ENCODE peak calls at places on chromosomes 16 and 17, in seven cellular contexts. C is PC-3; A is left lung; K is hepatocyte; M is CD4-positive, CD25-positive, alpha-beta regulatory T cell; Q is upper lobe of left lung; E is left ventricle myocardium inferior. B is an unnamed sample.

GRCh38 chr17:68353121-68353521 is 61.8 kb downstream of the ARSG start:
- DNase-seq in C (peak; percentile 29), A (no peak), K (no peak), M (no peak), Q (no peak), E (no peak), B (no peak)

GRCh38 chr16:77132051-77132618 is 58.9 kb upstream of the MON1B start:
- DNase-seq in C (no peak), A (no peak), K (no peak), M (no peak), Q (no peak), E (no peak), B (no peak)

GRCh38 chr17:4230142-4230541 is 33.6 kb downstream of the ANKFY1 start:
- DNase-seq in C (peak; percentile 75), A (no peak), K (peak; percentile 86), M (no peak), Q (peak; percentile 48), E (no peak), B (no peak)

GRCh38 chr16:81035975-81036750 is 521 bp downstream of the ATMIN start:
- DNase-seq in C (peak; percentile 3), A (peak; percentile 41), K (peak; percentile 67), M (peak; percentile 43), Q (peak; percentile 28), E (peak; percentile 20), B (peak; percentile 39)

GRCh38 chr16:4016648-4017047 is 99.6 kb downstream of the ADCY9 start:
- DNase-seq in C (no peak), A (no peak), K (no peak), M (no peak), Q (no peak), E (no peak), B (no peak)

GRCh38 chr17:7841309-7841621 is 7.2 kb downstream of the KDM6B start:
- DNase-seq in C (no peak), A (no peak), K (no peak), M (peak; percentile 90), Q (no peak), E (no peak), B (no peak)

GRCh38 chr16:8959921-8960787 is 3.6 kb downstream of the USP7 start:
- DNase-seq in C (no peak), A (no peak), K (no peak), M (no peak), Q (no peak), E (no peak), B (no peak)

GRCh38 chr17:31112001-31112661 is 17.4 kb downstream of the NF1 start:
- DNase-seq in C (no peak), A (no peak), K (no peak), M (no peak), Q (no peak), E (no peak), B (no peak)

GRCh38 chr16:67718668-67719047 is 458 bp downstream of the GFOD2 start:
- DNase-seq in C (no peak), A (no peak), K (no peak), M (no peak), Q (no peak), E (no peak), B (no peak)

GRCh38 chr17:37028040-37028439 is 79.3 kb downstream of the AATF start:
- DNase-seq in C (no peak), A (no peak), K (no peak), M (no peak), Q (no peak), E (no peak), B (no peak)

GRCh38 chr17:40903129-40903847 is 18.2 kb upstream of the KRT20 start:
- DNase-seq in C (peak; percentile 93), A (no peak), K (peak; percentile 68), M (no peak), Q (no peak), E (no peak), B (no peak)

GRCh38 chr17:13776027-13776551 is 174.4 kb upstream of the HS3ST3A1 start:
- DNase-seq in C (peak; percentile 51), A (peak; percentile 36), K (peak; percentile 8), M (no peak), Q (no peak), E (peak; percentile 20), B (peak; percentile 13)

GRCh38 chr16:78388920-78389564 is 289.6 kb downstream of the WWOX start:
- DNase-seq in C (no peak), A (no peak), K (no peak), M (no peak), Q (no peak), E (peak; percentile 30), B (no peak)

GRCh38 chr16:87582221-87582965 is 19.9 kb upstream of the JPH3 start:
- DNase-seq in C (no peak), A (peak; percentile 63), K (no peak), M (no peak), Q (no peak), E (peak; percentile 69), B (peak; percentile 73)
- H3K4me3 ChIP-seq in C (no peak overlapping the region), A (no peak overlapping the region), K (no peak overlapping the region), M (no peak overlapping the region), Q (no peak overlapping the region), E (peak overlapping the region; percentile 48), B (no peak overlapping the region)

GRCh38 chr17:48832491-48832890 is 1.7 kb downstream of the CALCOCO2 start:
- DNase-seq in C (no peak), A (no peak), K (no peak), M (no peak), Q (no peak), E (peak; percentile 29), B (no peak)
- H3K4me3 ChIP-seq in C (no peak overlapping the region), A (peak overlapping the region; percentile 91), K (no peak overlapping the region), M (peak overlapping the region; percentile 61), Q (no peak overlapping the region), E (peak overlapping the region; percentile 93), B (no peak overlapping the region)

DNA sequence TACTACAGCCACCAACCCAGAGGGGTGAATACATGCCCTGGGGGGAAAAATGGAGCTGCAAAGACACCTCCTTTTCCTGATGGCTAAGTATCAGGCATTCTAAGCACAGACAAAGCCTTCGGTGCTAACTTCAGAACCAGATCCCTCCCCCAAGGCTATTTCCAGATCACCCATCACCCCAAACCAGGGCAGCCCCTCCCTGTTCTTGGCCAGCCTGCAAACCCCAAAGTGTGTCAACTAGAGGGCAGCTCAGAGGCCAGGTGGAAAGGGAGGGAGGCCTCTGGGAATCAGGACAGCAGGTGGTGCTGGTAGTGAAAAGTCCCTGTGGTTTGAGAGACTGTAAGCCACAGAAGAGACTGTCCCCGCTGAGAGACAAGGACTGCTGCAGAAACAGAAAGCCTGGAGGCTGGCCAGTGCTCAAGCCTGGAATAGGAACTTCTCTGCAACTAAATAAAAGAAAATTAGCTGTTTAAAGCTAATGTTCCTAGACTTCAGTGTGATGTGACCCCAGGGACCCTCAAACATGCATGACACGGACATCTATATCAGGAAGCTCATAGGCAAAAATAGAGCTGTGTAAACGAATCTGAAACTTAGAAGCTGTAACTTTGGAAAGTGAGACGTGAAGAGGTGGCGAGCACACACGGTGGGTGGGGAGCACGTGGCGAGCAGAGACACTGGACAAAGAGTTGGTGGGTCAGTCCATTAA is 9.1 kb downstream of the TUBG1 start:
- DNase-seq in C (peak; percentile 49), A (peak; percentile 49), K (peak; percentile 64), M (no peak), Q (peak; percentile 73), E (peak; percentile 60), B (peak; percentile 48)
- H3K4me3 ChIP-seq in C (no peak overlapping the region), A (no peak overlapping the region), K (no peak overlapping the region), M (no peak overlapping the region), Q (no peak overlapping the region), E (peak overlapping the region; percentile 46), B (no peak overlapping the region)

DNA sequence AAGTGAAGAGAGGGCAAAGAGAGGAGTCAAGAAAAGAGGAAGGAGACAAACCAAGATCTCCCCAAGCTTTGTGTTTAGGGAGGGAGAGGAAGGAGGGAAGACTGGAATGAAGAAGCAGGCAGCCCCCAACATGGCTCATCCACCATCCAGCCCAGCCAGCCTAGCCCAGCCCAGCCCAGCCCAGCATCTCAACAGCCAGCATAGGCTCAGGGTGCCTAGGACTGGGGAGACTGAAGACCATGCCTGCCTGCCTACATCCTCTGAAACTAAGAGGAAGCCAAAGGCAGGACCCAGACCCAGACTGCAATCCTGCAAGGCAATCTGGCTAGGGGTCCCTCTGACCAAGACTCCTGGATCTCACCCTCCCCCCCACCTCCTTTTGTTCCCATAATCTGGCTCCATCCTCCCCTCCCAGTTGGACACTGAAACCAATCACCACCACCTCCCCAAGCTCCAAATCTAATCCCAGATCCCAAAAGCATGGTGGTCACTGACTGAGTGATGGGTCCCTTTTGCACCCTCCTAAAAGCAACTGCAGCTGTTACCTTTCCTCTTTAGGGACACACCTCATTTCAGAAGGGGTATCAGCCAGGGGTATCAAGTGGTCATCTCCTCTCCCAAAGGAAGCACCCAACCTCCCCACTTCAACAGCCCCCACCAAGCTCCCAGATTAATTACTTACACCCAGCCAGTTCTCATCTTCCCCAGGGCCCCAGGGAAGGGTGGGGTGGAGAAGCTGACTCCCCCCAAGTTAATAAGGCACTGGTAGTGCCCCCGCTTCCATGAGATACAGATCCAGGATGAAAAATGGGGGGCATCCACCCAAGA is 1.2 kb downstream of the HDAC5 start:
- DNase-seq in C (no peak), A (no peak), K (no peak), M (no peak), Q (no peak), E (no peak), B (no peak)
- H3K4me3 ChIP-seq in C (peak overlapping the region; percentile 72), A (peak overlapping the region; percentile 98), K (peak overlapping the region; percentile 81), M (peak overlapping the region; percentile 77), Q (peak overlapping the region; percentile 84), E (peak overlapping the region; percentile 87), B (peak overlapping the region; percentile 99)

GRCh38 chr16:14609716-14610115 is 20.3 kb downstream of the PARN start:
- DNase-seq in C (no peak), A (no peak), K (no peak), M (no peak), Q (no peak), E (no peak), B (no peak)

GRCh38 chr16:14608111-14608566 is 21.9 kb downstream of the PARN start:
- DNase-seq in C (no peak), A (no peak), K (no peak), M (no peak), Q (no peak), E (no peak), B (no peak)

GRCh38 chr16:14613991-14614390 is 16.1 kb downstream of the PARN start:
- DNase-seq in C (no peak), A (no peak), K (no peak), M (no peak), Q (no peak), E (no peak), B (no peak)

GRCh38 chr16:14608604-14609003 is 21.5 kb downstream of the PARN start:
- DNase-seq in C (no peak), A (no peak), K (no peak), M (no peak), Q (no peak), E (no peak), B (no peak)

GRCh38 chr16:14611660-14612059 is 18.4 kb downstream of the PARN start:
- DNase-seq in C (no peak), A (no peak), K (no peak), M (no peak), Q (no peak), E (no peak), B (no peak)
- H3K4me3 ChIP-seq in C (no peak overlapping the region), A (no peak overlapping the region), K (no peak overlapping the region), M (no peak overlapping the region), Q (no peak overlapping the region), E (no peak overlapping the region), B (no peak overlapping the region)

B was measured in heart right ventricle.